ENCODE peak calls at places on chromosomes 12 and 14, in ten cellular contexts. R is adipocyte; P is fibroblast of lung; Q is lower leg skin; I is effector memory CD4-positive, alpha-beta T cell; K is AG04450; A is fibroblast of pulmonary artery; N is tibial artery; Z is heart right ventricle; D is A549. M is an unnamed sample.

GRCh38 chr12:6613015-6613775 is 6.0 kb upstream of the CHD4 start:
- DNase-seq in D (no peak), I (peak; percentile 11), P (peak; percentile 86), A (peak; percentile 67), K (no peak), Q (peak; percentile 68), Z (peak; percentile 74), N (peak; percentile 95), R (peak; percentile 29), M (no peak)

GRCh38 chr12:62732861-62733427 is 202.0 kb downstream of the PPM1H start:
- DNase-seq in R (peak; percentile 58), Q (no peak), K (no peak), Z (no peak), D (peak; percentile 92), N (no peak), P (peak; percentile 80), I (no peak), A (peak; percentile 75), M (no peak)

GRCh38 chr12:95208678-95209077 is 8.6 kb downstream of the FGD6 start:
- DNase-seq in K (no peak), R (no peak), N (no peak), Z (no peak), Q (no peak), I (no peak), A (no peak), P (no peak), D (no peak), M (no peak)

GRCh38 chr12:630656-631632 is 32.3 kb downstream of the NINJ2 start:
- DNase-seq in K (no peak), A (no peak), N (peak; percentile 82), R (no peak), D (no peak), Q (no peak), I (peak; percentile 63), Z (peak; percentile 76), P (no peak), M (peak; percentile 41)

GRCh38 chr12:42260518-42260917 is 22.5 kb upstream of the YAF2 start:
- DNase-seq in I (no peak), R (no peak), K (no peak), P (no peak), Z (no peak), Q (no peak), D (no peak), A (no peak), N (no peak), M (no peak)

GRCh38 chr12:8014836-8015235 is 17.7 kb upstream of the FOXJ2 start:
- DNase-seq in Z (no peak), K (no peak), P (no peak), I (no peak), R (no peak), N (no peak), D (no peak), A (no peak), Q (no peak), M (no peak)

GRCh38 chr14:99732436-99733220 is 48.5 kb downstream of the CYP46A1 start:
- DNase-seq in A (no peak), Q (no peak), N (peak; percentile 67), Z (no peak), I (no peak), D (no peak), R (no peak), P (no peak), K (no peak), M (no peak)

GRCh38 chr12:105451798-105452197 is 121.3 kb downstream of the C12orf75 start:
- DNase-seq in K (no peak), R (no peak), P (no peak), Z (no peak), I (no peak), N (no peak), Q (no peak), D (no peak), A (no peak), M (no peak)

GRCh38 chr14:59450716-59451115 is 14.5 kb downstream of the GPR135 start:
- DNase-seq in Z (no peak), K (no peak), R (no peak), P (no peak), I (no peak), N (no peak), D (no peak), Q (no peak), A (no peak), M (no peak)

GRCh38 chr12:40232602-40233001 is 7.8 kb downstream of the LRRK2 start:
- DNase-seq in Z (no peak), I (no peak), D (no peak), K (no peak), R (no peak), N (no peak), Q (no peak), A (no peak), P (no peak), M (no peak)

GRCh38 chr12:57998251-57998650 is 56.9 kb downstream of the ATP23 start:
- DNase-seq in P (no peak), N (no peak), I (no peak), Q (no peak), D (no peak), Z (no peak), A (no peak), R (no peak), K (no peak), M (no peak)

GRCh38 chr14:101496779-101497420 is 64.4 kb upstream of the DIO3 start:
- DNase-seq in P (no peak), N (peak; percentile 53), Q (no peak), A (no peak), R (no peak), D (no peak), I (no peak), K (no peak), Z (no peak), M (no peak)

GRCh38 chr14:104882991-104883660 is 18.1 kb downstream of the CEP170B start:
- DNase-seq in Q (no peak), R (no peak), P (no peak), A (no peak), I (no peak), D (no peak), Z (peak; percentile 8), K (no peak), N (no peak), M (no peak)

GRCh38 chr12:119154435-119154818 is 24.3 kb upstream of the HSPB8 start:
- DNase-seq in Z (no peak), I (no peak), N (no peak), A (no peak), P (no peak), D (peak; percentile 39), K (no peak), R (no peak), Q (no peak), M (no peak)

GRCh38 chr12:20631711-20632110 is 63.4 kb upstream of the SLCO1C1 start:
- DNase-seq in N (no peak), I (no peak), R (peak; percentile 88), D (no peak), Q (no peak), A (peak; percentile 34), Z (no peak), P (peak; percentile 79), K (no peak), M (no peak)

GRCh38 chr12:67271976-67272375 is 2.8 kb downstream of the CAND1 start:
- DNase-seq in Q (no peak), I (no peak), A (no peak), N (no peak), P (peak; percentile 69), D (no peak), R (peak; percentile 50), K (no peak), Z (no peak), M (no peak)
- H3K4me3 ChIP-seq in Q (no peak overlapping the region), I (no peak overlapping the region), A (peak overlapping the region; percentile 93), N (peak overlapping the region; percentile 87), P (peak overlapping the region; percentile 96), D (no peak overlapping the region), R (peak overlapping the region; percentile 98), K (no peak overlapping the region), Z (no peak overlapping the region), M (no peak overlapping the region)

GRCh38 chr14:22822619-22823551 is 6.8 kb upstream of the MRPL52 start:
- DNase-seq in K (peak; percentile 62), Q (no peak), N (peak; percentile 87), Z (peak; percentile 82), R (peak; percentile 95), I (peak; percentile 46), D (peak; percentile 83), A (peak; percentile 92), P (peak; percentile 92), M (no peak)
- H3K4me3 ChIP-seq in K (peak overlapping the region; percentile 34), Q (no peak overlapping the region), N (peak overlapping the region; percentile 46), Z (peak overlapping the region; percentile 49), R (peak overlapping the region; percentile 73), I (peak overlapping the region; percentile 35), D (peak overlapping the region; percentile 33), A (peak overlapping the region; percentile 42), P (no peak overlapping the region), M (peak overlapping the region; percentile 17)

GRCh38 chr12:56256326-56256960 is 1.7 kb downstream of the ANKRD52 start:
- DNase-seq in I (no peak), N (no peak), D (no peak), K (no peak), R (peak; percentile 59), A (peak; percentile 33), P (peak; percentile 59), Q (no peak), Z (no peak), M (no peak)
- H3K4me3 ChIP-seq in I (no peak overlapping the region), N (no peak overlapping the region), D (peak overlapping the region; percentile 94), K (peak overlapping the region; percentile 77), R (peak overlapping the region; percentile 86), A (peak overlapping the region; percentile 89), P (peak overlapping the region; percentile 84), Q (no peak overlapping the region), Z (peak overlapping the region; percentile 98), M (no peak overlapping the region)

DNA sequence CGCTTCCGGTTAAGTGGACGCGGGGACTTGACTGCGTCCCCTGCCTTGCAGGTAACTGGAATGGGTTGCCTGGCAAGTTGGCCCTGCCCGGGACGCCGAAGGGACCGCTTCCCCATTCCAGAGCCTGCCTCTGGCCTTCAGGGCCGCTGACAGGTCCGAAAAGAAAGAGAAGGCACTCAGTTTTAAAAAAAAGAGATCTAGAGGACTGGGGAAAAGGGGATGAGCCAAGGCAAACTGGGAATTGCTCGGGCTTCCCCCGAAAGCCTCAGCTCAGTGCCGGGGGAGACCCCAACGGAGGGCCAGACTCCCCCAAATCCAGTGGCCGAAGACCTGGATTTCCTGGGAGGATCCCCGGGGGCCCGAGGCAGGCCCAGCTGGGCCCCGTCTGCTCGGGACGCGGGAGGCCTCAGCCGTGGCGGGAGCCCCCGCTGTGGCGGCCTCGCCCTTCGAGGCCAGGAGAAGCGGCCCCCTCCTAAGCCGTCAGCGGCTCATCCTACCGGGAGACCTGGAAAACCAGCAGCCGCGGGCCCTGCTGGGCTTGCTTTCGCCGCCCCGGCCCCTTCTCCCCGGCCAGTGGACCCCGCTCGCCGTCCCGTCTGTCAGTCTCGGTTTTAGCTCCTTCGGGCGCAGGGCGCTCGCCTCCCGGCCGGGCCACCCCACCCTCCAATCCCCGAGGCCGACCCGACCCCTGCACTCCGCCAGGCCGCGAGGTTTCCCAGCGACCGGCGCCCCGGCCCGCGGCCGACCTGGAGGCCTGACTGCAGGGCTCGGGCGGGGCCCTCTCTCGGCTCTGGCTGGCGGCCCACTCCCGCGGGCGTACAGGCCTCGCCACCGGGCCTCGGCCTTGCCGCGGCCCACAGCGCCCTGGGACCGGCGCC is 12.5 kb downstream of the OTX2 start:
- DNase-seq in D (no peak), I (no peak), A (no peak), K (no peak), N (no peak), Z (no peak), R (no peak), P (no peak), Q (no peak), M (no peak)
- H3K4me3 ChIP-seq in D (no peak overlapping the region), I (no peak overlapping the region), A (no peak overlapping the region), K (no peak overlapping the region), N (peak overlapping the region; percentile 13), Z (peak overlapping the region; percentile 22), R (no peak overlapping the region), P (no peak overlapping the region), Q (no peak overlapping the region), M (no peak overlapping the region)

M was measured in esophagus squamous epithelium.